ENCODE peak calls at places on chromosomes 4 and X, in nine cellular contexts. L, E, K, G, I, D, V, P and U are unnamed samples.

GRCh38 chr4:88592600-88593448 is 544 bp downstream of the HERC3 start:
- DNase-seq in L (peak; percentile 88), E (peak; percentile 68), K (peak; percentile 87), G (peak; percentile 87), I (peak; percentile 86), D (peak; percentile 78), V (no peak), P (peak; percentile 69), U (peak; percentile 52)

GRCh38 chr4:86108152-86108551 is 251.7 kb downstream of the MAPK10 start:
- DNase-seq in L (no peak), E (no peak), K (no peak), G (no peak), I (no peak), D (no peak), V (no peak), P (peak; percentile 9), U (no peak)

GRCh38 chr4:100169796-100170485 is 20.3 kb downstream of the DDIT4L start:
- DNase-seq in L (no peak), E (no peak), K (no peak), G (no peak), I (no peak), D (no peak), V (no peak), P (no peak), U (no peak)

GRCh38 chr4:76738081-76738931 is 159.6 kb downstream of the SOWAHB start:
- DNase-seq in L (peak; percentile 92), E (no peak), K (no peak), G (no peak), I (no peak), D (no peak), V (peak; percentile 87), P (no peak), U (no peak)

GRCh38 chrX:14051416-14051815 is 21.7 kb upstream of the GEMIN8 start:
- DNase-seq in L (no peak), E (no peak), K (no peak), G (no peak), I (no peak), D (no peak), V (no peak), P (no peak), U (no peak)

GRCh38 chr4:152962160-152962559 is 26.0 kb downstream of the FHDC1 start:
- DNase-seq in L (no peak), E (no peak), K (no peak), G (no peak), I (no peak), D (no peak), V (no peak), P (no peak), U (no peak)

GRCh38 chr4:41305486-41305885 is 48.8 kb downstream of the UCHL1 start:
- DNase-seq in L (no peak), E (no peak), K (no peak), G (no peak), I (no peak), D (no peak), V (no peak), P (no peak), U (no peak)

GRCh38 chr4:149264093-149264733 is 551.4 kb downstream of the IQCM start:
- DNase-seq in L (no peak), E (no peak), K (peak; percentile 31), G (peak; percentile 56), I (peak; percentile 30), D (no peak), V (peak; percentile 45), P (peak; percentile 75), U (no peak)

GRCh38 chr4:25792200-25792791 is 70.5 kb downstream of the SEL1L3 start:
- DNase-seq in L (no peak), E (no peak), K (no peak), G (no peak), I (peak; percentile 61), D (no peak), V (no peak), P (peak; percentile 71), U (no peak)

GRCh38 chr4:26325191-26325590 is 4.4 kb downstream of the RBPJ start:
- DNase-seq in L (no peak), E (no peak), K (no peak), G (peak; percentile 45), I (no peak), D (peak; percentile 14), V (no peak), P (peak; percentile 70), U (no peak)

GRCh38 chr4:155376387-155377268 is at the start of gene MAP9:
- DNase-seq in L (peak; percentile 95), E (peak; percentile 81), K (peak; percentile 94), G (peak; percentile 98), I (peak; percentile 76), D (peak; percentile 90), V (peak; percentile 79), P (peak; percentile 99), U (peak; percentile 95)
- H3K27ac ChIP-seq in L (peak within 1 kb of the TSS; percentile 31), E (no peak within 1 kb of the TSS), K (no peak within 1 kb of the TSS), G (peak within 1 kb of the TSS; percentile 71), I (peak within 1 kb of the TSS; percentile 43), D (peak within 1 kb of the TSS; percentile 91), V (no peak within 1 kb of the TSS), P (no peak within 1 kb of the TSS), U (peak within 1 kb of the TSS; percentile 2)

DNA sequence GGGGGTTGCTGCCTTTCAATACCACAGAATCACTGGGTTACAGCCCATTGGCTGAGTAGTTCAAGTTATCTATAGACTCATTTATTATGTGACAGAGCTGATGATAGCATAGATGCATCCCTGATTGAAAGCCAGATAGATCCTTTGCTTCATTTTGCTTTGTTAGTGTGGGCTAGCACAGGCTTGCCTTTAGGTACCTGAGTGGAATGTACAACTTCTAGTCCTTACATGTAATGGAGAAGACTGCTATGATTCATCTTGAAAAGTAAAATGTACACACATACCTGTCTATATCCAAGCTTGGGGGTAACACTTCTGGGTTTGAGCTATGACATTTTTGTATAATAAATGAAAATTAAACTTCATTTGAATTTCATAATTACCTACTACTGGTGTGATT is 226.0 kb upstream of the FTHL17 start:
- DNase-seq in L (no peak), E (no peak), K (no peak), G (no peak), I (no peak), D (no peak), V (no peak), P (no peak), U (no peak)
- H3K27ac ChIP-seq in L (no peak overlapping the region), E (no peak overlapping the region), K (no peak overlapping the region), G (no peak overlapping the region), I (no peak overlapping the region), D (no peak overlapping the region), V (no peak overlapping the region), P (no peak overlapping the region), U (no peak overlapping the region)

DNA sequence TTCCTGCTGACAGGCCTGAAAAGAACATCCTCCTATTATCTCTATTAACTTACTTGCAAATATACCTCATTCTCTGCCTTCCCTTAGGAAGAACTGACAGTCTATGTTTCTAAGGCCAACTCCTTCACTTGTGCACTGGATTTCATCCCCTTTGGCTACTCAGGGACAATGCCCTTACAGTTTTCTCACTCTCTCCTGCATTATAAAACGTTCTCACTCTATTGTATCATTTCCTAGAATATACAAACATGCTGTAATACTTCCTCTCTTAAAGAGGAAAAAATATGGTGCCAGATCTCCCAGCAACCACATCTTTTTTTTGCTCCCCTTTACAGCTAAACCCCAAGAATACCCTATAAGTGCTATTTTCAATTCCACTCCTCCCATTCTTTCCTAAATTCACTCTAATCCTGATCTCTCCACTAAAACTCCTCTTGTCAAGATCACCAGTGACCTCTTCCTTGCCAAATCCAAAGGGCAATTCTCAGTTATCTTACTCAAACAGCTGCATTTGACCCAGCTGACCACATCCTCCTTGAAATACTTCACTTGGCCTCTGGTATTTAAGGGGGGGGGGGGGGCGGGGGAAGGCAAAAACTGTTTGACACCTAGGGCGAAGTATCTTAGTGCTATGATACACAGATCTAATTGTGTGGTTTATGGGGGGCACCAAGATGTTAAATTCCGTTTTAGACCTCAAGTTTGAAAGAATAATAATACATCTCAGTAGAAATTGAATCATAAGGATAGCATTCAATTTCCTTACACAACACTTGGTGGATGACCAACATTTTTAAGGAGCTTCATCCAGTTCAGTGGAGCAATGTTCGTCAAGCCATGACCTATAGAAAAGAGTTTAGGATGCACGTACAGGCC is 1.6 kb downstream of the RCHY1 start:
- DNase-seq in L (no peak), E (no peak), K (no peak), G (peak; percentile 66), I (no peak), D (no peak), V (no peak), P (no peak), U (no peak)
- H3K27ac ChIP-seq in L (peak overlapping the region; percentile 95), E (peak overlapping the region; percentile 12), K (peak overlapping the region; percentile 99), G (peak overlapping the region; percentile 89), I (peak overlapping the region; percentile 97), D (peak overlapping the region; percentile 91), V (no peak overlapping the region), P (no peak overlapping the region), U (no peak overlapping the region)

GRCh38 chrX:45849261-45849660 is 648.6 kb upstream of the DIPK2B start:
- DNase-seq in L (no peak), E (no peak), K (no peak), G (peak; percentile 85), I (no peak), D (peak; percentile 19), V (peak; percentile 36), P (peak; percentile 14), U (no peak)

GRCh38 chrX:45850197-45850774 is 649.6 kb upstream of the DIPK2B start:
- DNase-seq in L (no peak), E (no peak), K (no peak), G (peak; percentile 38), I (no peak), D (peak; percentile 21), V (no peak), P (peak; percentile 21), U (peak; percentile 0)

GRCh38 chrX:45846328-45846727 is 645.7 kb upstream of the DIPK2B start:
- DNase-seq in L (no peak), E (no peak), K (no peak), G (no peak), I (no peak), D (no peak), V (no peak), P (no peak), U (no peak)

GRCh38 chrX:45845142-45845541 is 644.5 kb upstream of the DIPK2B start:
- DNase-seq in L (no peak), E (no peak), K (no peak), G (no peak), I (no peak), D (no peak), V (no peak), P (no peak), U (no peak)

GRCh38 chrX:45847966-45848365 is 647.3 kb upstream of the DIPK2B start:
- DNase-seq in L (no peak), E (no peak), K (no peak), G (no peak), I (no peak), D (no peak), V (no peak), P (no peak), U (no peak)
- H3K27ac ChIP-seq in L (no peak overlapping the region), E (no peak overlapping the region), K (no peak overlapping the region), G (no peak overlapping the region), I (no peak overlapping the region), D (no peak overlapping the region), V (peak overlapping the region; percentile 52), P (peak overlapping the region; percentile 29), U (no peak overlapping the region)

GRCh38 chrX:43552166-43552565 is 103.9 kb upstream of the MAOA start:
- DNase-seq in L (no peak), E (no peak), K (no peak), G (no peak), I (peak; percentile 20), D (no peak), V (no peak), P (no peak), U (no peak)
- H3K27ac ChIP-seq in L (peak overlapping the region; percentile 11), E (no peak overlapping the region), K (no peak overlapping the region), G (no peak overlapping the region), I (peak overlapping the region; percentile 67), D (no peak overlapping the region), V (no peak overlapping the region), P (no peak overlapping the region), U (no peak overlapping the region)